ENCODE peak calls at places on chromosome 3, in eight cellular contexts. O, V, T, E, K, L, U and N are unnamed samples.

GRCh38 chr3:98817546-98817945 is 54.4 kb downstream of the ST3GAL6 start:
- DNase-seq in L (no peak), T (no peak), K (no peak), E (no peak), V (peak), U (peak), O (no peak), N (no peak)

GRCh38 chr3:149077638-149078037 is 8.7 kb downstream of the HLTF start:
- DNase-seq in K (no peak), T (no peak), E (no peak), U (peak), O (no peak), V (no peak), L (peak), N (no peak)

GRCh38 chr3:116299646-116300081 is 145.6 kb downstream of the LSAMP start:
- DNase-seq in E (no peak), O (no peak), T (no peak), V (no peak), U (no peak), K (no peak), L (no peak), N (no peak)

GRCh38 chr3:119257654-119258410 is 17.2 kb upstream of the B4GALT4 start:
- DNase-seq in E (no peak), O (no peak), K (no peak), T (no peak), L (no peak), V (no peak), U (no peak), N (peak)

GRCh38 chr3:38600551-38600950 is 48.9 kb downstream of the SCN5A start:
- DNase-seq in V (no peak), O (no peak), K (no peak), L (no peak), T (no peak), U (no peak), E (no peak), N (no peak)

GRCh38 chr3:63413523-63413922 is 135.4 kb downstream of the SYNPR start:
- DNase-seq in K (no peak), L (no peak), U (no peak), T (no peak), E (no peak), O (no peak), V (no peak), N (no peak)

GRCh38 chr3:58706395-58706794 is 39.8 kb upstream of the FAM3D start:
- DNase-seq in E (no peak), O (no peak), T (no peak), L (no peak), V (no peak), K (no peak), U (no peak), N (no peak)

GRCh38 chr3:187520027-187520945 is 149.9 kb downstream of the SST start:
- DNase-seq in L (peak), K (no peak), U (no peak), O (no peak), E (no peak), T (peak), V (no peak), N (no peak)

GRCh38 chr3:56782900-56783299 is 18.8 kb downstream of the ARHGEF3 start:
- DNase-seq in E (no peak), O (no peak), U (no peak), T (no peak), V (no peak), L (no peak), K (peak), N (no peak)

GRCh38 chr3:96465521-96465920 is 348.9 kb upstream of the EPHA6 start:
- DNase-seq in T (no peak), L (no peak), V (no peak), O (no peak), E (no peak), K (no peak), U (no peak), N (no peak)

GRCh38 chr3:141402476-141403171 is 34.3 kb downstream of the ZBTB38 start:
- DNase-seq in V (no peak), T (peak), E (peak), L (peak), U (peak), K (peak), O (no peak), N (peak)

GRCh38 chr3:171526146-171526545 is 65.9 kb upstream of the TNIK start:
- DNase-seq in L (no peak), U (no peak), E (no peak), T (no peak), V (no peak), O (no peak), K (no peak), N (no peak)

GRCh38 chr3:196336319-196337145 is 1.7 kb downstream of the TM4SF19 start:
- DNase-seq in E (no peak), O (peak), L (no peak), U (no peak), T (no peak), V (no peak), K (no peak), N (no peak)

GRCh38 chr3:73848173-73848751 is 223.5 kb upstream of the PDZRN3 start:
- DNase-seq in E (no peak), U (peak), L (peak), K (no peak), T (no peak), O (no peak), V (no peak), N (no peak)

GRCh38 chr3:42500909-42501308 is 1.5 kb upstream of the VIPR1 start:
- DNase-seq in U (no peak), E (no peak), V (no peak), O (no peak), K (no peak), L (no peak), T (no peak), N (no peak)

GRCh38 chr3:159619341-159619885 is 369.2 kb upstream of the IL12A start:
- DNase-seq in E (no peak), U (peak), V (no peak), T (no peak), L (no peak), K (no peak), O (no peak), N (no peak)

GRCh38 chr3:120688121-120688520 is 6.1 kb upstream of the HGD start:
- DNase-seq in V (peak), O (no peak), K (no peak), T (no peak), L (no peak), E (no peak), U (no peak), N (no peak)

GRCh38 chr3:121660356-121661171 is at the start of gene HCLS1:
- DNase-seq in T (peak), O (no peak), E (peak), V (peak), K (peak), L (no peak), U (no peak), N (peak)

GRCh38 chr3:71006810-71007785 is 576.4 kb downstream of the FOXP1 start:
- DNase-seq in O (no peak), K (no peak), E (no peak), L (no peak), T (no peak), V (no peak), U (peak), N (no peak)